ENCODE peak calls at places on chromosomes 3 and 15, in eight cellular contexts. D is IMR-90, S is osteoblast, R is body of pancreas, W is AG09309, C is AG10803, Q is AG04449, M is cardiac fibroblast. F is an unnamed sample.

GRCh38 chr3:186669378-186670084 is 3.7 kb downstream of the HRG start:
- DNase-seq in R (no peak), M (no peak), W (no peak), D (no peak), Q (no peak), S (no peak), C (no peak), F (peak)

GRCh38 chr3:41943444-41943843 is 18.5 kb downstream of the ULK4 start:
- DNase-seq in Q (no peak), W (no peak), M (no peak), D (no peak), C (no peak), S (no peak), R (no peak), F (no peak)

GRCh38 chr3:72274511-72275295 is 489.8 kb upstream of the PROK2 start:
- DNase-seq in W (peak), C (peak), D (peak), M (peak), S (peak), Q (peak), R (no peak), F (peak)

GRCh38 chr3:126397610-126398422 is 3.1 kb downstream of the CFAP100 start:
- DNase-seq in S (peak), Q (no peak), W (no peak), D (no peak), M (no peak), C (no peak), R (no peak), F (no peak)

GRCh38 chr3:39809181-39809994 is at the start of gene MYRIP:
- DNase-seq in S (peak), C (peak), M (peak), W (no peak), Q (no peak), R (peak), D (no peak), F (peak)

GRCh38 chr15:41789237-41789636 is 15.0 kb downstream of the MAPKBP1 start:
- DNase-seq in R (no peak), S (no peak), W (no peak), Q (no peak), D (no peak), C (no peak), M (no peak), F (no peak)

GRCh38 chr15:88243156-88243555 is 13.4 kb downstream of the NTRK3 start:
- DNase-seq in C (no peak), S (no peak), M (no peak), R (no peak), D (no peak), W (no peak), Q (no peak), F (no peak)

GRCh38 chr3:129003578-129004112 is 2.5 kb downstream of the EFCC1 start:
- DNase-seq in S (peak), M (no peak), R (peak), W (no peak), C (no peak), D (no peak), Q (no peak), F (peak)

GRCh38 chr15:52162260-52162659 is 28.9 kb downstream of the GNB5 start:
- DNase-seq in S (no peak), R (no peak), D (peak), C (peak), Q (peak), M (no peak), W (no peak), F (no peak)

GRCh38 chr15:84821501-84822021 is 4.4 kb downstream of the ALPK3 start:
- DNase-seq in M (peak), Q (no peak), C (no peak), D (no peak), W (no peak), R (no peak), S (no peak), F (no peak)
- TF ChIP-seq CTCF in M (peak), Q (no peak), C (no peak), D (peak), W (no peak), R (no peak), S (peak), F (no peak)

GRCh38 chr3:15333957-15334263 is 1.5 kb upstream of the SH3BP5 start:
- DNase-seq in C (no peak), W (no peak), Q (no peak), M (no peak), S (no peak), D (no peak), R (no peak), F (no peak)

GRCh38 chr3:15331606-15332404 is 581 bp downstream of the SH3BP5 start:
- DNase-seq in Q (no peak), R (peak), S (peak), W (no peak), D (peak), M (peak), C (no peak), F (peak)

GRCh38 chr3:15332405-15333098 is at the start of gene SH3BP5:
- DNase-seq in C (peak), M (peak), W (no peak), S (peak), R (peak), Q (no peak), D (peak), F (peak)

GRCh38 chr3:15331072-15331605 is 1.2 kb downstream of the SH3BP5 start:
- DNase-seq in C (no peak), W (no peak), D (no peak), Q (no peak), R (no peak), M (no peak), S (no peak), F (no peak)

DNA sequence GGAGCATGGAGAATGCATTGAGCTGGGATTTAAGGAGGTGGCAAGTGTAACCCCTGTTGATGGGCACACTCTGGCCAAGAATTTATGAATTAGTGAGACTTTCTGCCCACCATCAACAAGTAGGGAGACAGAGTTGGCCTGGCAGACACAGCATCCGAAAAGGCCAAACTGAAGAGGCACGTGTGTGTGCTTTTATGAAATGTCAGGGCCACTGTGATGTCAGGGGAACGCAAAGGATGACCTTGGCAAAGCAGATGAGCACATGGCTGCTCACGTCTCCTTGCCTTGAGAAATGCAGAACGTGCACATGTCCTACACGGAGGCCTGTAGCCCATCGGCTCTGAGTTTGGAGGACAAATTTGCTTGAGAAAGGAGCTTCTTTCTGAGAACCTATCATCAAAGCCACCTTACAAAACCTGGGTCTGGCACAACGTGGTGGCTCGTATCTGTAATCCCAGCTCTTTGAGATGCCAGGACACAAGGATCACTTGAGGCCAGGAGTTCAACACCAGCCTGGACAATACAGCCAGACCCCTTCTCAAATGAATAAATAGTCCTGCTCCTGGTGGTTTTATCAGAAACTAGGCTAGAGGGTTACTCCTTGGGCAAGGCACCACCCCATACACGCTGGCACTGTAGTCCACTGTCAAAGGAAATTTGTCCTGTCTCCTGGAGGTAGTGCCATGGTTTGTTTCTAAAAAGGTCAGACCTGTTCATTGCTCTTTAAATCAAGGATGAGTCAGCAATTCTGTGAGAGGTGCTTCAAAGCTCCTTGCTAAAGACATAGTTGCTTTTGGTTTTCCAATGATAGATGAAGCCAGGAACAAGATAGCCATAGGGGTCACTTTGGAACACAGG is 942 bp upstream of the SH3BP5 start:
- DNase-seq in C (no peak), R (no peak), D (no peak), S (no peak), W (no peak), Q (no peak), M (no peak), F (peak)
- H3K4me3 ChIP-seq in C (no peak), R (no peak), D (no peak), S (peak), W (no peak), Q (no peak), M (no peak), F (no peak)

GRCh38 chr15:60442031-60442665 is 36.8 kb downstream of the ICE2 start:
- DNase-seq in D (no peak), S (no peak), R (no peak), M (no peak), W (no peak), Q (no peak), C (no peak), F (no peak)

GRCh38 chr15:60448668-60449360 is 30.1 kb downstream of the ICE2 start:
- DNase-seq in S (no peak), Q (no peak), C (no peak), D (no peak), W (no peak), M (no peak), R (no peak), F (no peak)

GRCh38 chr15:60442763-60443162 is 36.2 kb downstream of the ICE2 start:
- DNase-seq in C (peak), W (peak), M (no peak), D (peak), Q (peak), R (no peak), S (no peak), F (peak)

GRCh38 chr15:60441323-60441722 is 37.6 kb downstream of the ICE2 start:
- DNase-seq in R (no peak), W (no peak), Q (no peak), S (no peak), C (no peak), M (no peak), D (no peak), F (no peak)

GRCh38 chr15:60444289-60444912 is 34.5 kb downstream of the ICE2 start:
- DNase-seq in R (no peak), W (peak), M (peak), S (no peak), C (peak), D (peak), Q (no peak), F (peak)
- TF ChIP-seq CTCF in R (peak), W (peak), M (peak), S (peak), C (peak), D (peak), Q (peak), F (peak)

DNA sequence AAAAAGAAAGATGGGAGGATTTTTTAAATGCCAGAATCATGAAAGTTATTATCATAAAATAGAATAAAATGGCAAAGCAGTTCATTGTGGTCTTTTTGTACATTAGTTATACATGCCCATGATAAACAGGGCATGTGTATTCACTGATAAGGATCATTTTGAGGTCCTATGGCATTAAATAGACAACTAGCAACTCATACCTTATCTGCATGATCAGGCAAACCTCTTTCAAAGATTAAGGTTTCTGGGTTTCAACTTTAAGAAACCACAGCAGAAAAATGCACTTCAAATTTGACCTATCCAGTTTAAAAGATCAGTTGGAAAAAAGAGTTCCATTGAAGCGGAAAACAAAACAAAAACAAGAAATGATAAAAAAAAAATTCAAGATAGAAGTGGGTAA is 22.8 kb downstream of the DNAAF4 start:
- DNase-seq in D (no peak), Q (no peak), W (no peak), S (no peak), R (no peak), C (no peak), M (no peak), F (no peak)
- H3K4me3 ChIP-seq in D (no peak), Q (no peak), W (no peak), S (no peak), R (no peak), C (no peak), M (no peak), F (no peak)

GRCh38 chr15:44713006-44713966 is 2.0 kb downstream of the B2M start:
- DNase-seq in S (no peak), D (peak), M (peak), Q (no peak), R (no peak), W (no peak), C (peak), F (peak)
- TF ChIP-seq CTCF in S (peak), D (peak), M (peak), Q (peak), R (no peak), W (peak), C (peak), F (peak)

DNA sequence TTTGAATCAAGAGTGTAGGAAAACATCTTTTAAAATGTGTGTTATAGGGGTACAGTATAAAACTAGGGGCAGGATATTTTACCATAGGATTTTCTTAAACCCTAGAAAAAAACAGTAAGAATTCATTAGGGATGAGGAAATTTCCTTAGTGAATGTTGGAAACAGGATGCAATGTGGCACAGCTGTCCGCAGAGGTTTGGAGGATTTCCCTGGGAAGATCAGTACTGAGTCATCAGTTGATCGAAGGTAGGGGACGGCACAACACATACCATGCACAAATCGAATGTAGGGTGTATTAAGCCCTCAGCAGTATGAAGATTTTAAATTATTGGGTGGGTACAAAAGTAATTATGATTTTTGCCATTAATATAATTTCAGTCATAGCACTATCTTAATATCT is 49.9 kb downstream of the FNDC3B start:
- DNase-seq in C (peak), S (no peak), D (no peak), Q (no peak), M (peak), W (no peak), R (no peak), F (peak)
- H3K4me3 ChIP-seq in C (no peak), S (no peak), D (no peak), Q (no peak), M (no peak), W (no peak), R (no peak), F (no peak)

GRCh38 chr3:69299344-69299743 is 86.5 kb downstream of the FRMD4B start:
- DNase-seq in R (no peak), W (no peak), C (no peak), M (no peak), S (no peak), D (no peak), Q (no peak), F (peak)
- TF ChIP-seq CTCF in R (no peak), W (peak), C (peak), M (peak), S (peak), D (no peak), Q (no peak), F (peak)

GRCh38 chr3:13895155-13896105 is 15.6 kb upstream of the WNT7A start:
- DNase-seq in D (peak), R (peak), W (peak), Q (peak), C (peak), M (peak), S (peak), F (peak)

GRCh38 chr3:13896473-13897154 is 16.7 kb upstream of the WNT7A start:
- DNase-seq in S (peak), D (peak), W (peak), M (peak), R (peak), Q (no peak), C (peak), F (peak)

GRCh38 chr3:13892304-13892703 is 12.4 kb upstream of the WNT7A start:
- DNase-seq in C (no peak), M (no peak), D (no peak), R (no peak), Q (no peak), W (no peak), S (no peak), F (no peak)

GRCh38 chr3:13894096-13894811 is 14.4 kb upstream of the WNT7A start:
- DNase-seq in Q (no peak), D (no peak), M (no peak), R (no peak), S (peak), C (no peak), W (no peak), F (no peak)

DNA sequence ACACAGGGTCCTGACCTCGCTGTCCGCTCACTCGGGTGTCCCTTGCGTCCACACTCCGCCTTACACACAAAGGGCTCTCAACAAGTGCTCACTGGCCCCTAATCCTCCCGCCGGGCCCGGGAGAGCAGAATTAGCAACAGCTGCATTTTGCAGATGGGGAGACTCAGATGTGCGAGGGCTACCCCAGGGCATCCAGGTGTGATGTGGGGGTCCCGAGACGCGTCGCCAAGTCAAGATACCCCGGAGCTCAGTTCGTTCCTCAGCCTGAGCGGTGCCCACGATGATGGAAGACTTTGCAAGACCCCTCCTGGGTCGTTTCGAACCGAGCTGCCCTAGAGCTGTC is 14.9 kb upstream of the WNT7A start:
- DNase-seq in C (no peak), Q (no peak), M (no peak), R (no peak), W (no peak), D (no peak), S (no peak), F (no peak)
- H3K4me3 ChIP-seq in C (peak), Q (peak), M (peak), R (no peak), W (peak), D (no peak), S (peak), F (peak)

DNA sequence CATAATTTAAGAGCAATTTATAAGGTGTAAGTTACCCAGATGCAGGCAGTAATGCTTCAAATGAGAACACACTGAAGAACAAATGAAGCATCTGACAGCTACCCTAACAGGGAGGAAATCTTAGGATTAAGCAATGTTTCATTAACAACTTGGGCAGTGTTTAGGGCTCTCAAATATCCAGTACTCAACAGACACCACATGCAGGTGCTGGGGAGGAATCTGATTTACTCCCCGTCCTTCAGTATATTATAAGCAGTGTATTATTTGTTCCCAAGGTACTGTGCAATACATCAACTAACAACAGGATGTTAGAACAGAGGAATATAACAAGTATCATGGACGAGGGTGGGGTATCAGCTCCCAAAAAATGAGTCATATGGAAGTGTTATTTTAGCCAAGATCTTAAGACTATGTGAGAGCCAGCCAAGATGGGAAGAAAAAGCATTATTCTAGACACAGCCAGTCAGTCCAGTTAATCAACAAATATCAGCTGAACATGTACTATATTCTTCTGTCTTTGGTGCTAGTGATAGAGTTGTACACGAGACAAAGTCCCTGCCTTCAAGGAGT is 20.4 kb downstream of the BTBD1 start:
- DNase-seq in C (peak), D (peak), S (peak), R (no peak), Q (peak), W (no peak), M (peak), F (peak)
- TF ChIP-seq CTCF in C (no peak), D (no peak), S (no peak), R (no peak), Q (no peak), W (no peak), M (no peak), F (no peak)